ENCODE peak calls at places on chromosomes 4 and X, in four cellular contexts. Y is mammary epithelial cell, R is pancreas, U is right atrium auricular region. S is an unnamed sample.

GRCh38 chrX:10932842-10933440 is 178.2 kb upstream of the HCCS start:
- DNase-seq in Y (no peak), R (no peak), U (no peak), S (no peak)

GRCh38 chrX:71537743-71538142 is 4.8 kb downstream of the OGT start:
- DNase-seq in R (no peak), Y (no peak), U (no peak), S (no peak)

GRCh38 chr4:47598320-47598719 is 113.2 kb downstream of the ATP10D start:
- DNase-seq in U (no peak), Y (peak), R (no peak), S (no peak)

GRCh38 chr4:26342328-26343040 is 21.7 kb downstream of the RBPJ start:
- DNase-seq in R (no peak), U (no peak), Y (peak), S (no peak)

GRCh38 chrX:70279081-70279480 is 2.9 kb upstream of the RAB41 start:
- DNase-seq in R (no peak), U (no peak), Y (no peak), S (no peak)

GRCh38 chrX:20511792-20512191 is 245.1 kb upstream of the RPS6KA3 start:
- DNase-seq in Y (no peak), R (no peak), U (no peak), S (no peak)

GRCh38 chr4:153750197-153750817 is 9.5 kb downstream of the RNF175 start:
- DNase-seq in R (no peak), Y (peak), U (no peak), S (peak)

GRCh38 chr4:122922877-122923511 is 597 bp upstream of the NUDT6 start:
- DNase-seq in R (peak), U (peak), Y (peak), S (peak)

GRCh38 chr4:37225778-37226177 is 18.8 kb upstream of the NWD2 start:
- DNase-seq in U (no peak), Y (no peak), R (no peak), S (no peak)

GRCh38 chrX:48473718-48473990 is 2.3 kb upstream of the FTSJ1 start:
- DNase-seq in R (no peak), U (no peak), Y (no peak), S (no peak)

GRCh38 chr4:89299153-89299789 is 8.3 kb downstream of the GPRIN3 start:
- DNase-seq in Y (no peak), U (no peak), R (no peak), S (peak)

GRCh38 chr4:6695660-6696581 is 2.2 kb downstream of the S100P start:
- DNase-seq in R (no peak), Y (peak), U (no peak), S (no peak)
- TF ChIP-seq CTCF in R (no peak), Y (peak), U (no peak), S (no peak)

DNA sequence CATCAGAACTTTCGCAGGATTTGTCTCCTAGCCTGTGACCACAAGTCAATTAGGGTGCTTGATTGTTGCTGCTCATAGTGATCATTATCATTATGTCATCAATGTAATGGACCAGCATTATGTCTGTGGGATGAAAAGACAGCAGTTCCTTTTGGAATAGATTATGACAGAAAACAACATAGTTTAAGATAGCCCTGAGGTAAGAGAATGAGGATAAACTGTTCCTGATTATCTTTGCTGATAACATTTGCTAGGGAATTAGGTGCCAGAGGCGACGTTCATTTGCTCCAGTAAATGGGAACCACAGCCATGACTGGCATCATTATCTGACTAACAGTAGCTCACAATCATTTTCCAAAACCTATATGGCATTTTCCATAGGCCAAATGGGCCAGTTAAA is 12.7 kb upstream of the THOC2 start:
- DNase-seq in U (no peak), R (no peak), Y (no peak), S (no peak)
- H3K27ac ChIP-seq in U (no peak), R (no peak), Y (no peak), S (no peak)

DNA sequence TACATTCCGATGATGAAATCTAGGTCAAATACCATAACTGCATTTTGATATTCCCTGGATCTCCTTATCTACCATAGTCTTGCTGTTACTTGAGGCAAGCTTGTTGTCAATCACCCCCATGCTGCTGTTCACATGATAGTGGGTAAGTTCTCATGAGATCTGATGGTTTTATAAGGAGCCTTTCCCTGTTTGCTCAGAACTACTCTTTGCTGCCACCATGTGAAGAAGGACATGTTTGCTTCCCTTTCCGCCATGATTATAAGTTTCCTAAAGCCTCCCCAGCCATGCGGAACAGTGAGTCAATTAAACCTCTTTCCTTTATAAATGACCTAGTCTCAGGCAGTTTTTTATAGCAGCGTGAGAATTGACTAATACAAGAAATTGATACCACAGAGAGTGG is 432.0 kb downstream of the GLUD2 start:
- DNase-seq in U (no peak), Y (no peak), R (no peak), S (no peak)
- TF ChIP-seq CTCF in U (no peak), Y (peak), R (no peak), S (no peak)

GRCh38 chr4:185562531-185562930 is 27.2 kb upstream of the PDLIM3 start:
- DNase-seq in U (no peak), R (no peak), Y (no peak), S (no peak)
- H3K27ac ChIP-seq in U (no peak), R (no peak), Y (no peak), S (no peak)

DNA sequence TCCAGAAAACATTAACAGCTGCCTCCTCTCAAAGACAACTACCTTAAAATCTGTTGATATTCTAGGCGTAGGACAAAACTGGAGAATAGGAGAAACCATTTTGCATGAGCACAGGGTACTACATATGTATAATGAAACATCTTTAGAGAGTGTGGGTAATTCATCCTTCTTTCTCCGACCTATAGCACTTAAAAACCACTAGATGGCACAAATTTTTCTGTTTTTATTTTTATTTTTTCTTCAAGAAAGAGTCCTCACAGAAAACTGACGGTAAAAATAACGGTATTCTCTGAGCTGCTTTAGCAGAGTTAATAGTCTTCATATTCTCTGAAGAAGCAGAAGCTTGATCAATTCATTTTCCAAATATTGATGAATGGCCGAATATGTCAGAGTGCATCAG is 14.6 kb downstream of the SMIM31 start:
- DNase-seq in R (no peak), U (no peak), Y (no peak), S (peak)
- TF ChIP-seq CTCF in R (no peak), U (peak), Y (peak), S (peak)

S was measured in MM.1S.